ENCODE peak calls at places on chromosomes 12 and 14, in four cellular contexts. U, Z, P and R are unnamed samples.

GRCh38 chr12:57451233-57451778 is 3.8 kb upstream of the INHBE start:
- DNase-seq in U (no peak), Z (no peak), P (no peak), R (no peak)

GRCh38 chr12:80847575-80847974 is 90.2 kb downstream of the LIN7A start:
- DNase-seq in U (no peak), Z (no peak), P (no peak), R (no peak)

GRCh38 chr14:74525361-74525851 is 31.8 kb downstream of the ISCA2 start:
- DNase-seq in U (no peak), Z (no peak), P (no peak), R (no peak)

GRCh38 chr14:81219821-81220487 is 805 bp downstream of the GTF2A1 start:
- DNase-seq in U (no peak), Z (peak), P (peak), R (no peak)

GRCh38 chr12:94740601-94741362 is 90.4 kb upstream of the TMCC3 start:
- DNase-seq in U (no peak), Z (no peak), P (peak), R (no peak)

GRCh38 chr12:5033883-5034282 is 9.8 kb upstream of the KCNA5 start:
- DNase-seq in U (no peak), Z (no peak), P (no peak), R (no peak)

GRCh38 chr14:92556255-92556741 is 42.7 kb downstream of the RIN3 start:
- DNase-seq in U (no peak), Z (no peak), P (no peak), R (no peak)

GRCh38 chr12:57755454-57756372 is 810 bp downstream of the MARCHF9 start:
- DNase-seq in U (no peak), Z (no peak), P (no peak), R (no peak)

GRCh38 chr12:116245189-116245588 is 32.3 kb downstream of the MED13L start:
- DNase-seq in U (no peak), Z (no peak), P (no peak), R (no peak)

GRCh38 chr14:103186894-103187586 is 63.8 kb downstream of the TNFAIP2 start:
- DNase-seq in U (no peak), Z (no peak), P (peak), R (no peak)

GRCh38 chr12:119461815-119462214 is 127.3 kb downstream of the CCDC60 start:
- DNase-seq in U (no peak), Z (no peak), P (no peak), R (no peak)

GRCh38 chr12:72313757-72314270 is 41.6 kb downstream of the TRHDE start:
- DNase-seq in U (no peak), Z (no peak), P (no peak), R (no peak)

GRCh38 chr14:59464651-59465569 is at the start of gene GPR135:
- DNase-seq in U (no peak), Z (peak), P (peak), R (peak)

GRCh38 chr12:2960432-2960956 is 1.3 kb downstream of the TEAD4 start:
- DNase-seq in U (no peak), Z (no peak), P (no peak), R (peak)

GRCh38 chr12:96886998-96887677 is 19.9 kb upstream of the NEDD1 start:
- DNase-seq in U (no peak), Z (no peak), P (no peak), R (no peak)

GRCh38 chr14:55707365-55707804 is 127.4 kb downstream of the KTN1 start:
- DNase-seq in U (peak), Z (no peak), P (no peak), R (no peak)

GRCh38 chr14:23300687-23301223 is 1.9 kb downstream of the PPP1R3E start:
- DNase-seq in U (no peak), Z (no peak), P (no peak), R (no peak)

GRCh38 chr14:55356913-55357312 is 54.7 kb downstream of the ATG14 start:
- DNase-seq in U (no peak), Z (no peak), P (no peak), R (no peak)

GRCh38 chr14:54549862-54550261 is 17.1 kb upstream of the SAMD4A start:
- DNase-seq in U (peak), Z (no peak), P (no peak), R (no peak)

GRCh38 chr14:22898302-22898894 is 15.4 kb downstream of the REM2 start:
- DNase-seq in U (no peak), Z (no peak), P (no peak), R (no peak)

GRCh38 chr12:71469235-71469873 is 29.8 kb downstream of the LGR5 start:
- DNase-seq in U (no peak), Z (no peak), P (peak), R (no peak)

GRCh38 chr14:100893228-100893601 is 10.3 kb downstream of the RTL1 start:
- DNase-seq in U (no peak), Z (no peak), P (no peak), R (no peak)

GRCh38 chr12:131060011-131060703 is 106.5 kb downstream of the ADGRD1 start:
- DNase-seq in U (no peak), Z (no peak), P (no peak), R (no peak)

GRCh38 chr14:75279739-75280447 is 1.3 kb downstream of the FOS start:
- DNase-seq in U (no peak), Z (no peak), P (peak), R (no peak)

GRCh38 chr12:11877869-11878780 is 192.6 kb upstream of the BCL2L14 start:
- DNase-seq in U (peak), Z (no peak), P (no peak), R (no peak)

GRCh38 chr14:106848330-106849121 is 1322.1 kb downstream of the TMEM121 start:
- DNase-seq in U (peak), Z (no peak), P (no peak), R (no peak)

GRCh38 chr14:72515779-72516770 is 377.8 kb downstream of the DPF3 start:
- DNase-seq in U (no peak), Z (no peak), P (no peak), R (no peak)

GRCh38 chr14:89393346-89393745 is 23.7 kb downstream of the FOXN3 start:
- DNase-seq in U (no peak), Z (no peak), P (no peak), R (no peak)

GRCh38 chr12:13652105-13652504 is 329.3 kb downstream of the GRIN2B start:
- DNase-seq in U (no peak), Z (no peak), P (no peak), R (no peak)

GRCh38 chr14:20748439-20748838 is 2.8 kb downstream of the EDDM3A start:
- DNase-seq in U (no peak), Z (no peak), P (no peak), R (no peak)

GRCh38 chr12:47029903-47030302 is 49.5 kb upstream of the PCED1B start:
- DNase-seq in U (no peak), Z (no peak), P (no peak), R (no peak)

GRCh38 chr12:116200812-116201211 is 76.7 kb downstream of the MED13L start:
- DNase-seq in U (no peak), Z (no peak), P (no peak), R (no peak)

GRCh38 chr12:112947761-112948160 is 9.5 kb downstream of the OAS3 start:
- DNase-seq in U (no peak), Z (no peak), P (no peak), R (no peak)

GRCh38 chr12:111434680-111435338 is 29.1 kb downstream of the SH2B3 start:
- DNase-seq in U (no peak), Z (peak), P (no peak), R (peak)